ENCODE peak calls at places on chromosomes 7 and 10, in four cellular contexts. O, P, C and H are unnamed samples.

GRCh38 chr10:132728741-132729140 is 57.2 kb downstream of the NKX6-2 start:
- DNase-seq in O (peak; percentile 24), P (no peak), C (no peak), H (no peak)

GRCh38 chr10:26879744-26880143 is 19.0 kb upstream of the ABI1 start:
- DNase-seq in O (no peak), P (peak; percentile 53), C (no peak), H (peak; percentile 74)

GRCh38 chr7:87318741-87319140 is 26.7 kb upstream of the CROT start:
- DNase-seq in O (no peak), P (no peak), C (no peak), H (no peak)

GRCh38 chr7:132118641-132119040 is 457.6 kb downstream of the PLXNA4 start:
- DNase-seq in O (no peak), P (no peak), C (peak; percentile 51), H (no peak)

GRCh38 chr7:98354511-98355249 is 46.2 kb downstream of the BAIAP2L1 start:
- DNase-seq in O (no peak), P (peak; percentile 96), C (peak; percentile 92), H (peak; percentile 94)

GRCh38 chr7:148153611-148154010 is 437.0 kb upstream of the C7orf33 start:
- DNase-seq in O (no peak), P (no peak), C (no peak), H (peak; percentile 10)

GRCh38 chr7:131773413-131773812 is 217.0 kb upstream of the PODXL start:
- DNase-seq in O (no peak), P (no peak), C (no peak), H (peak; percentile 6)

GRCh38 chr10:104688251-104688650 is 47.2 kb downstream of the SORCS3 start:
- DNase-seq in O (no peak), P (no peak), C (no peak), H (no peak)

GRCh38 chr10:119700321-119700954 is 25.4 kb upstream of the INPP5F start:
- DNase-seq in O (peak; percentile 53), P (no peak), C (no peak), H (no peak)

GRCh38 chr10:110358869-110359629 is 54.3 kb upstream of the SMNDC1 start:
- DNase-seq in O (peak; percentile 19), P (peak; percentile 81), C (peak; percentile 35), H (no peak)

GRCh38 chr10:71923138-71923692 is 41.0 kb upstream of the CHST3 start:
- DNase-seq in O (no peak), P (no peak), C (no peak), H (no peak)

GRCh38 chr7:8261711-8262695 is at the start of gene ICA1:
- DNase-seq in O (peak; percentile 14), P (peak; percentile 67), C (peak; percentile 36), H (peak; percentile 78)

GRCh38 chr7:30351274-30351673 is 66.9 kb downstream of the ZNRF2 start:
- DNase-seq in O (peak; percentile 62), P (no peak), C (no peak), H (no peak)

GRCh38 chr10:70587045-70587658 is 15.4 kb downstream of the PRF1 start:
- DNase-seq in O (no peak), P (no peak), C (no peak), H (no peak)

GRCh38 chr7:18583305-18583704 is 87.8 kb downstream of the HDAC9 start:
- DNase-seq in O (no peak), P (no peak), C (peak; percentile 45), H (no peak)

GRCh38 chr7:36185732-36186131 is 32.7 kb downstream of the EEPD1 start:
- DNase-seq in O (no peak), P (peak; percentile 59), C (no peak), H (no peak)

GRCh38 chr7:155715406-155715805 is 70.9 kb downstream of the RBM33 start:
- DNase-seq in O (no peak), P (no peak), C (no peak), H (peak; percentile 80)

DNA sequence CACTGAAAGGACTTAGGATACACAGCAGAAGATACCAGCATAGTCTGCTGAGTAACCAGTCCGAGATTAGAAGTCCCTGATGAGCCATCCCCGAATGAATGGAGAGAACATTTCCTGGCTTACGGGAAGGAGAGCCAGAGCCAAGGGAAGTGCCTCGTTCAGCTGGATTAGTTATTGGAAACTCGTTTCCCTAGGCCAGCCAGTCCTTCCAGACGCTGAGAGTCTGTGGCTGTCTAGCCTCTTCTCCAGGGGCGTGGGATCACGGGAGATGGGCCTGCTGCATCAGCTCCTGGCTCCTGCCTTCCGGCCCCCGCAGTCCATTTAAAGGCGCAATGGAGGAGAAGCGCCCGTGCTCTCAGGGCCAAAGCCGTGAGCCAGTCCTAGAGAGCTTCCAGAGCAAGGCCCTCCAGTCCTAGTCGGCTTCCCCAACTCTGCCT is 712.8 kb downstream of the PARD3 start:
- DNase-seq in O (no peak), P (no peak), C (no peak), H (no peak)
- H3K4me3 ChIP-seq in O (no peak overlapping the region), P (no peak overlapping the region), C (no peak overlapping the region), H (no peak overlapping the region)

GRCh38 chr7:13790611-13791010 is 198.9 kb downstream of the ETV1 start:
- DNase-seq in O (no peak), P (no peak), C (no peak), H (no peak)
- H3K4me3 ChIP-seq in O (no peak overlapping the region), P (no peak overlapping the region), C (no peak overlapping the region), H (no peak overlapping the region)

GRCh38 chr10:5547684-5547933 is 22.8 kb downstream of the CALML3 start:
- DNase-seq in O (no peak), P (no peak), C (peak; percentile 55), H (no peak)
- H3K4me3 ChIP-seq in O (no peak overlapping the region), P (peak overlapping the region; percentile 46), C (no peak overlapping the region), H (no peak overlapping the region)

GRCh38 chr10:102743588-102744373 is at the start of gene WBP1L:
- DNase-seq in O (peak; percentile 99), P (peak; percentile 98), C (peak; percentile 100), H (peak; percentile 100)
- H3K4me3 ChIP-seq in O (peak within 1 kb of the TSS; percentile 83), P (peak within 1 kb of the TSS; percentile 93), C (peak within 1 kb of the TSS; percentile 99), H (peak within 1 kb of the TSS; percentile 77)